ENCODE peak calls at places on chromosome X, in four cellular contexts. E is A549, U is ovary, G is GM12878. H is an unnamed sample. For H3K4me1, the result is how much of the 10 kb centered on the place peaks cover.

GRCh38 chrX:17814557-17814956 is 46.5 kb downstream of the RAI2 start:
- DNase-seq in E (no peak), U (no peak), G (no peak), H (no peak)

GRCh38 chrX:18887177-18887820 is 96.6 kb downstream of the PHKA2 start:
- DNase-seq in E (no peak), U (no peak), G (no peak), H (peak)

GRCh38 chrX:57447856-57448255 is 144.0 kb upstream of the ZXDB start:
- DNase-seq in E (no peak), U (no peak), G (no peak), H (no peak)

GRCh38 chrX:56802921-56803848 is 74.1 kb downstream of the NBDY start:
- DNase-seq in E (no peak), U (peak), G (peak), H (peak)

GRCh38 chrX:84873176-84873575 is 130.5 kb upstream of the APOOL start:
- DNase-seq in E (no peak), U (no peak), G (no peak), H (no peak)

GRCh38 chrX:67604979-67605703 is 61.3 kb downstream of the AR start:
- DNase-seq in E (no peak), U (no peak), G (no peak), H (no peak)

GRCh38 chrX:104343408-104344129 is 88.8 kb upstream of the ESX1 start:
- DNase-seq in E (peak), U (no peak), G (peak), H (peak)

GRCh38 chrX:147573266-147573665 is 338.5 kb upstream of the FMR1 start:
- DNase-seq in E (no peak), U (no peak), G (no peak), H (no peak)

GRCh38 chrX:15350329-15350996 is 15.1 kb upstream of the PIGA start:
- DNase-seq in E (no peak), U (no peak), G (no peak), H (no peak)

GRCh38 chrX:129984196-129984962 is 1.9 kb downstream of the BCORL1 start:
- DNase-seq in E (peak), U (peak), G (no peak), H (no peak)

GRCh38 chrX:19630776-19631707 is 115.7 kb upstream of the MAP3K15 start:
- DNase-seq in E (no peak), U (no peak), G (no peak), H (no peak)

GRCh38 chrX:104324871-104325585 is 70.3 kb upstream of the ESX1 start:
- DNase-seq in E (no peak), U (no peak), G (no peak), H (no peak)

GRCh38 chrX:47518105-47518504 is 35.1 kb upstream of the ZNF41 start:
- DNase-seq in E (no peak), U (no peak), G (no peak), H (no peak)

GRCh38 chrX:1167918-1168481 is 44.4 kb downstream of the CRLF2 start:
- DNase-seq in E (no peak), U (no peak), G (no peak), H (no peak)

GRCh38 chrX:37462346-37462745 is 109.1 kb upstream of the LANCL3 start:
- DNase-seq in E (no peak), U (no peak), G (no peak), H (no peak)

GRCh38 chrX:38052096-38052495 is 45.7 kb downstream of the SYTL5 start:
- DNase-seq in E (no peak), U (no peak), G (no peak), H (no peak)

GRCh38 chrX:19566359-19567141 is 51.2 kb upstream of the MAP3K15 start:
- DNase-seq in E (no peak), U (no peak), G (peak), H (no peak)

GRCh38 chrX:113644426-113644825 is 803.8 kb upstream of the AMOT start:
- DNase-seq in E (no peak), U (no peak), G (no peak), H (no peak)

GRCh38 chrX:12197030-12197429 is 58.8 kb downstream of the FRMPD4 start:
- DNase-seq in E (no peak), U (no peak), G (no peak), H (no peak)

GRCh38 chrX:8639949-8640348 is 92.0 kb downstream of the ANOS1 start:
- DNase-seq in E (no peak), U (no peak), G (no peak), H (no peak)

GRCh38 chrX:18668468-18668867 is 3.4 kb downstream of the RS1 start:
- DNase-seq in E (no peak), U (no peak), G (peak), H (no peak)

GRCh38 chrX:70433848-70434351 is 10.7 kb upstream of the DLG3 start:
- DNase-seq in E (peak), U (peak), G (no peak), H (peak)

DNA sequence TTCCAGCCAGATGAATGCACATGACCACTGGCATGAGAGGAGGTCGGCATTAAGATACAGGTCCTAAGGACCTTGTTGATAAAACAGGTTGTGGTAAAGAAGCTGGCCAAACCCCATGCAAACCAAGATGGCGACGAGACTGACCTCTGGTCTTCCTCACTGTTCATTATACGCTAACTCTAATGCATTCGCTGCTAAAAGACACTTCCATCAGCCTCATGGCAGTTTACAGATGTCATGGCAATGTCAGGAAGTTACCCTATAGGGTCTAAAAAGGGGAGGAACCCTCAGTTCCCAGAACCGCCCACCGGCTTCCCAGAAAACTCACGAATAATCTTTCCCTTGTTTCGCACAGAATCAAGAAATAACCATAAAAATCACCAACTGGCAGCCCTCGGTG is 182.4 kb downstream of the DHRSX start:
- DNase-seq in E (no peak), U (no peak), G (no peak), H (no peak)
- TF ChIP-seq EP300 in E (no peak), U (no peak), G (no peak), H (no peak)

DNA sequence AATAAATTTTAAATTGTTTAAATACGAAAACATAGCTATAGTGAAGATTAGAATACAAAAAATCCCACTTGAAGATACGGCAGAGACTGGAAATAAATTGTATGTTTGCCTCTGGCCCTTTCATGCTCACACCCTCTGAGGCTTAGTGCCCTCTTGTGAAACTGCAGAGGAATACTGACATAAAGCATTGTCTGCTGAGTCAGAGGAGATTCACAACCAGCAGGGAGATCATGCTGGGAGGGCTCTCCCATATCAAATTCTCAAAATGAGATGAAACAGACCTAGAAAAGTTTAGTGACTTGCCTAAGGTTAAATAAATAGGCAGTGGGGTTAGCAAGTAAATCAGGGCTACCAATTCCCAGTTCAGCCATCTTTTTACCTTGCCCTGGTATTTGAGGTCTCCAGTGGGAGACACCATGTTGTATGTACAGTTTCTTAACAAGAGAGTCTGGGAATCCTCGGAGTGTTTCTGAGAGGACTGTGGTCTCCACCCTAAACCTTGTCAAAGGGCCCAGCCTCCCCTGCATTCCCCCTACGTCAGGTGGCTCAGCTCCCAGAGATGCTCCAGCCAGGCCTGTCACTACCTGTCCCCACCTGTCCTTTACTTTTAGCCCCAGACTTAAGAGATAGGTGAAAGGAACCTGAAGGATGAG is 581.4 kb upstream of the DIPK2B start:
- DNase-seq in E (peak), U (no peak), G (no peak), H (no peak)
- H3K4me1 ChIP-seq in E (half or more), U (under half), G (under half), H (under half)

GRCh38 chrX:100649550-100650356 is 5.8 kb downstream of the SRPX2 start:
- DNase-seq in E (no peak), U (peak), G (no peak), H (no peak)
- TF ChIP-seq EP300 in E (no peak), U (no peak), G (no peak), H (no peak)

GRCh38 chrX:40149286-40150175 is 51.8 kb upstream of the BCOR start:
- DNase-seq in E (no peak), U (no peak), G (no peak), H (no peak)

GRCh38 chrX:40148439-40149285 is 50.9 kb upstream of the BCOR start:
- DNase-seq in E (no peak), U (no peak), G (no peak), H (no peak)

GRCh38 chrX:40152173-40152705 is 54.5 kb upstream of the BCOR start:
- DNase-seq in E (no peak), U (no peak), G (no peak), H (peak)

GRCh38 chrX:40151211-40152172 is 53.7 kb upstream of the BCOR start:
- DNase-seq in E (no peak), U (peak), G (no peak), H (peak)

DNA sequence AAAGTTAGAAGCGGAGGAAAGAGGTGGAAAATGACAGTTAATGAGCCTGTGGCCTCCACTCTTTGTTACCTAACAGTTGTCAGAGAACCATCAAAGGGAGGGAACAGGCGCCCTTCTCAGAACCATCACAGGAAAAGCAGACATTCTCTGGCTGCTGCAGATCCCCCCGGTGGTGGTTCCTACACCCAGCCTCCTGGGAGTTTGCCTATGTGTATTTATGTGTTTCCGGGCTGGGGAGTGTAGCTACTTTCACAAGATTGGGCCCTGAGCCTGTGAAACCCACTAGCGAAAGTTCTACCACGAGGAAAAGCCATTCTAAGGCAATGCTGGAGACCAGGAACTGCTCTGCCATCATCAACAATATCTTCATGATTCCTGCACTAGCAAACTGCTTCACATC is 52.7 kb upstream of the BCOR start:
- DNase-seq in E (no peak), U (no peak), G (no peak), H (no peak)
- H3K4me1 ChIP-seq in E (under half), U (under half), G (under half), H (under half)

GRCh38 chrX:107700317-107700774 is 72.0 kb downstream of the PRPS1 start:
- DNase-seq in E (no peak), U (no peak), G (no peak), H (no peak)
- TF ChIP-seq EP300 in E (no peak), U (peak), G (no peak), H (no peak)

GRCh38 chrX:153948847-153949819 is 4.7 kb upstream of the RENBP start:
- DNase-seq in E (no peak), U (no peak), G (no peak), H (no peak)
- H3K4me1 ChIP-seq in E (under half), U (under half), G (under half), H (half or more)

GRCh38 chrX:13226214-13226613 is 93.6 kb downstream of the ATXN3L start:
- DNase-seq in E (no peak), U (no peak), G (no peak), H (no peak)

GRCh38 chrX:13220916-13221315 is 98.9 kb downstream of the ATXN3L start:
- DNase-seq in E (no peak), U (no peak), G (no peak), H (no peak)

GRCh38 chrX:13219990-13220764 is 99.7 kb downstream of the ATXN3L start:
- DNase-seq in E (no peak), U (no peak), G (no peak), H (no peak)

GRCh38 chrX:13223868-13224555 is 95.8 kb downstream of the ATXN3L start:
- DNase-seq in E (peak), U (no peak), G (no peak), H (no peak)
- TF ChIP-seq EP300 in E (peak), U (no peak), G (no peak), H (no peak)

H was measured in stomach.